ENCODE peak calls at places on chromosomes 6 and 20, in six cellular contexts. X, O, B, L, H and V are unnamed samples.

GRCh38 chr20:44832724-44833123 is 22.4 kb upstream of the RIMS4 start:
- DNase-seq in X (no peak), O (no peak), B (no peak), L (no peak), H (no peak), V (no peak)

GRCh38 chr6:159788757-159789376 is 535 bp downstream of the TCP1 start:
- DNase-seq in X (peak; percentile 47), O (peak; percentile 50), B (peak; percentile 59), L (peak; percentile 70), H (peak; percentile 76), V (peak; percentile 90)

GRCh38 chr6:152457949-152458624 is 179.1 kb downstream of the SYNE1 start:
- DNase-seq in X (peak; percentile 22), O (no peak), B (no peak), L (no peak), H (no peak), V (no peak)

GRCh38 chr20:52193133-52193532 is 1.6 kb upstream of the ZFP64 start:
- DNase-seq in X (no peak), O (no peak), B (no peak), L (no peak), H (no peak), V (no peak)

GRCh38 chr20:25256226-25256859 is 8.5 kb downstream of the PYGB start:
- DNase-seq in X (no peak), O (peak; percentile 4), B (no peak), L (peak; percentile 4), H (no peak), V (peak; percentile 48)

GRCh38 chr6:149093643-149094042 is 223.9 kb upstream of the TAB2 start:
- DNase-seq in X (no peak), O (no peak), B (no peak), L (no peak), H (no peak), V (no peak)

GRCh38 chr6:122604676-122605075 is 5.5 kb upstream of the PKIB start:
- DNase-seq in X (no peak), O (no peak), B (no peak), L (no peak), H (no peak), V (no peak)

GRCh38 chr6:107877968-107878367 is 53.9 kb upstream of the SCML4 start:
- DNase-seq in X (no peak), O (no peak), B (no peak), L (no peak), H (no peak), V (no peak)

GRCh38 chr20:22692119-22692475 is 107.7 kb upstream of the FOXA2 start:
- DNase-seq in X (no peak), O (no peak), B (no peak), L (no peak), H (no peak), V (no peak)

DNA sequence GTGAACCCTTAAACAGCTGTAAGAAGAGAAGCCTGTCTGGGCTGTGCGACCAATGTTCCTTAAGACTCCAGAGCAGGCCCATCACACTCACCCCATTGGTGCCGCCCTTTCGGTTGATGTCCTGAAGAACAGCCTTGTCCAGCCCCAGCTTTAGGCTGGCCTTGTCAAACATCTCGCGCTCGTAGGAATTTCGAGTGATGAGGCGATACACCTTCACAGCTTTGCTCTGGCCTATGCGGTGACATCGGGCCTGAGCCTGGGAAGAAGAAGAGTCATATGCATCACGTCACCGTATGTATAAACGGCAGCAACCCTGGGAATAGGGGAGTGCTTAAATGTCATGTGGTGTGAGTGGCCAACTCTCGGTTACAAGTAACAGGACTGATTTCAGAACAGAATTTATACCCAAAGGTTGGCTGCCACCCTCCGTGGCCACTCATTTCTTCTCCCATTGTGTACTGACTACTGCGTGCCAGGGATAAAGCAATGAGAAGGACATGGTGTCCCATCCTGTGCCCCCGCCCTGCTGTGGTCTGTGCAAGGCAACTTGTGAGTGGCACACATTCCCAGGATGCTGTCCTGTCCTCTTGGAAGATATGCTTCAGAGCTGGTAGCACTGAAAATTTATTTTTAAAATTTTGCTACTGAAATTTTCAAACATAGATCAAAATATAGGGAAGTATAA is 90.7 kb upstream of the EMILIN3 start:
- DNase-seq in X (no peak), O (no peak), B (no peak), L (no peak), H (no peak), V (no peak)
- H3K36me3 ChIP-seq in X (peaks cover 62% of the 10 kb centered on the region), O (peaks cover 61% of the 10 kb centered on the region), B (peaks cover 80% of the 10 kb centered on the region), L (no peaks in the 10 kb centered on the region), H (peaks cover 61% of the 10 kb centered on the region), V (peaks cover 35% of the 10 kb centered on the region)

GRCh38 chr20:16970751-16971150 is 222.6 kb downstream of the OTOR start:
- DNase-seq in X (no peak), O (no peak), B (no peak), L (no peak), H (no peak), V (no peak)
- H3K27me3 ChIP-seq in X (peaks cover 1% of the 10 kb centered on the region), O (no peaks in the 10 kb centered on the region), B (no peaks in the 10 kb centered on the region), L (no peaks in the 10 kb centered on the region), H (no peaks in the 10 kb centered on the region), V (no peaks in the 10 kb centered on the region)

GRCh38 chr6:45818655-45819054 is 197.0 kb downstream of the CLIC5 start:
- DNase-seq in X (no peak), O (no peak), B (no peak), L (no peak), H (no peak), V (no peak)

GRCh38 chr6:45822269-45822812 is 193.3 kb downstream of the CLIC5 start:
- DNase-seq in X (no peak), O (no peak), B (no peak), L (no peak), H (no peak), V (no peak)

GRCh38 chr6:45827952-45828530 is 187.6 kb downstream of the CLIC5 start:
- DNase-seq in X (no peak), O (no peak), B (no peak), L (peak; percentile 43), H (no peak), V (no peak)

GRCh38 chr6:45822864-45823263 is 192.8 kb downstream of the CLIC5 start:
- DNase-seq in X (no peak), O (no peak), B (no peak), L (no peak), H (no peak), V (no peak)
- TF ChIP-seq EP300 in X (no peak), O (no peak), B (no peak), L (no peak), H (no peak), V (no peak)

GRCh38 chr6:167933290-167933689 is 64.2 kb upstream of the KIF25 start:
- DNase-seq in X (peak; percentile 43), O (no peak), B (no peak), L (no peak), H (no peak), V (no peak)

GRCh38 chr6:167932468-167933276 is 64.8 kb upstream of the KIF25 start:
- DNase-seq in X (peak; percentile 88), O (no peak), B (no peak), L (peak; percentile 49), H (no peak), V (peak; percentile 45)

GRCh38 chr6:167927246-167927645 is 70.2 kb upstream of the KIF25 start:
- DNase-seq in X (no peak), O (no peak), B (no peak), L (no peak), H (no peak), V (no peak)

GRCh38 chr6:167928111-167928510 is 69.4 kb upstream of the KIF25 start:
- DNase-seq in X (no peak), O (no peak), B (no peak), L (no peak), H (no peak), V (no peak)

GRCh38 chr6:167930300-167930699 is 67.2 kb upstream of the KIF25 start:
- DNase-seq in X (peak; percentile 24), O (no peak), B (no peak), L (no peak), H (no peak), V (no peak)
- H3K36me3 ChIP-seq in X (peaks cover 66% of the 10 kb centered on the region), O (peaks cover 50% of the 10 kb centered on the region), B (peaks cover 58% of the 10 kb centered on the region), L (no peaks in the 10 kb centered on the region), H (peaks cover 42% of the 10 kb centered on the region), V (peaks cover 57% of the 10 kb centered on the region)